ENCODE peak calls at places on chromosomes 4 and X, in seven cellular contexts. C, R, O, J, W, T and P are unnamed samples.

GRCh38 chrX:102129473-102129872 is 4.0 kb downstream of the TCEAL2 start:
- DNase-seq in T (peak), W (no peak), C (no peak), J (no peak), O (no peak), R (no peak), P (peak)

GRCh38 chrX:122703762-122704161 is 480.3 kb upstream of the GRIA3 start:
- DNase-seq in O (no peak), R (no peak), W (no peak), T (no peak), J (no peak), C (no peak), P (no peak)

GRCh38 chr4:82797591-82798081 is 960 bp downstream of the SCD5 start:
- DNase-seq in J (no peak), O (no peak), C (no peak), T (peak), W (no peak), R (no peak), P (no peak)

GRCh38 chr4:182604953-182605352 is 312.2 kb downstream of the DCTD start:
- DNase-seq in C (no peak), W (no peak), T (no peak), R (no peak), O (no peak), J (no peak), P (no peak)

GRCh38 chrX:44972132-44972531 is 99.1 kb downstream of the KDM6A start:
- DNase-seq in T (no peak), C (no peak), J (no peak), O (no peak), W (no peak), R (no peak), P (peak)

GRCh38 chrX:134144231-134144630 is 92.8 kb upstream of the CCDC160 start:
- DNase-seq in O (no peak), C (no peak), R (no peak), J (no peak), W (no peak), T (peak), P (peak)

GRCh38 chr4:57090099-57090498 is 20.1 kb downstream of the IGFBP7 start:
- DNase-seq in T (peak), O (no peak), C (no peak), R (no peak), J (no peak), W (no peak), P (no peak)

GRCh38 chr4:186203391-186203802 is 12.0 kb downstream of the CYP4V2 start:
- DNase-seq in C (no peak), W (peak), J (no peak), T (no peak), O (no peak), R (no peak), P (no peak)

GRCh38 chr4:66558651-66559050 is 888.4 kb upstream of the EPHA5 start:
- DNase-seq in C (no peak), R (no peak), J (no peak), O (no peak), T (no peak), W (no peak), P (no peak)

GRCh38 chrX:154519389-154519788 is 3.4 kb upstream of the FAM3A start:
- DNase-seq in C (no peak), J (no peak), W (no peak), O (no peak), T (no peak), R (no peak), P (peak)

GRCh38 chr4:110970642-110971041 is 347.8 kb upstream of the PITX2 start:
- DNase-seq in T (peak), O (no peak), C (no peak), J (no peak), R (no peak), W (peak), P (peak)

GRCh38 chr4:7761720-7762119 is 177.9 kb downstream of the AFAP1 start:
- DNase-seq in W (peak), R (no peak), O (peak), C (peak), T (peak), J (peak), P (peak)

GRCh38 chr4:19806865-19807264 is 444.8 kb upstream of the SLIT2 start:
- DNase-seq in O (no peak), R (no peak), J (no peak), C (no peak), T (no peak), W (no peak), P (no peak)

GRCh38 chrX:103329991-103330390 is at the start of gene TCEAL7:
- DNase-seq in T (no peak), W (no peak), O (no peak), J (peak), C (no peak), R (no peak), P (no peak)

GRCh38 chr4:153418114-153418513 is 48.0 kb upstream of the TMEM131L start:
- DNase-seq in T (peak), R (no peak), O (no peak), J (no peak), W (no peak), C (no peak), P (no peak)

GRCh38 chrX:96424007-96424406 is 260.6 kb upstream of the DIAPH2 start:
- DNase-seq in O (no peak), T (peak), R (no peak), W (no peak), J (no peak), C (no peak), P (no peak)

GRCh38 chr4:156976147-156976546 is 4.5 kb upstream of the PDGFC start:
- DNase-seq in R (no peak), O (no peak), T (no peak), C (no peak), W (no peak), J (no peak), P (no peak)

GRCh38 chr4:180766903-180767302 is 1476.3 kb upstream of the TENM3 start:
- DNase-seq in W (no peak), J (no peak), R (no peak), T (no peak), C (no peak), O (no peak), P (no peak)

DNA sequence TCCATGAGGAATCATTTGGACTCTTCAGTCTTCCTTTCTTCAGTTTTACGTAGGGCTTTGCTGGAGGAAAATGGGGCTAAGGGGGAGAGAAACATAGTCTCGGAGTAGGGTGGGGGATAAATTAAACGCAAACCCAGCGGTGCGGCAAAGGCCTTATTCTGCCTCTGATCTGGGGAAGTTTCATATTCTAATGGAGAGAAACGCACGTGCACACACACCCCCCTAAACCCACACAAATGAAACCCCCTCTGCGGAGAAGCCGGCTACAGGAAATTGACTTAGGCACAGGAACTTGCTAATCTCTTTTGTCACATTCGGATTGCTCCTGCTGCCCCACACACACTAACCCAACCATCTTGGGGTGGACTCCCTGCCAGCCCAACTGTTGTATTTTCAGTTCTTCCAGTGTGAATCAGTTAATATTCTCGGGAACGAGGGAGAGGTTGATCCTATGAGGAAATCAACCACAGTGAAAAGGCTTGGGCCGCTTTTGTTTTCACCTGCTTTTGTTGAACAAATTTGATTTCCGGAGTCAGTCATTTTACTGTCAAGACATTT is at the start of gene RHOH:
- DNase-seq in O (no peak), C (no peak), R (no peak), J (no peak), T (peak), W (no peak), P (peak)
- TF ChIP-seq POLR2A in O (no peak), C (no peak), R (no peak), J (no peak), T (peak), W (no peak), P (peak)

GRCh38 chrX:41779058-41779564 is 55.1 kb downstream of the GPR82 start:
- DNase-seq in O (no peak), T (no peak), J (no peak), C (no peak), W (no peak), R (no peak), P (no peak)

GRCh38 chrX:41779941-41780340 is 56.0 kb downstream of the GPR82 start:
- DNase-seq in T (no peak), O (no peak), R (no peak), C (no peak), J (no peak), W (no peak), P (no peak)

GRCh38 chrX:41785685-41786084 is 61.7 kb downstream of the GPR82 start:
- DNase-seq in T (no peak), O (no peak), W (no peak), C (no peak), R (no peak), J (no peak), P (no peak)

DNA sequence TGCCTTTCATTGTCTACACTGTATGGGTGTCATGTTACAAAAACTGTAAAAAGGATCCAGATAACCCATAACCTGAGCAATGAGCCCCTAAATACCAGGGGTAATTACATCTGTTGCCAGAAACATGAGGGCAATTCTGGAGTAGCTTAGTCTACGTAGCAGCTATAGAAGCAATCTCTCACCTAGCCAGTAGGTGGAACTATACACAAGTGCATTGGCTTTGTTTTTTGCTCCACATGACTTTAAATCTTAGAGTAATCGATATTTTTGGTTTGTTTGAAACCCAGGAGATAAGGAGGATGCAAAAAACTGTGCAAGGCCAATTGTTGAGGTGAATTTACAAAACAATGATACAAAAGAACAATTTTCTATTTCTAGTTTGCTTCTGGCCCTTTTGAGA is 57.5 kb downstream of the GPR82 start:
- DNase-seq in W (no peak), T (peak), C (no peak), O (no peak), R (no peak), J (no peak), P (peak)
- TF ChIP-seq POLR2A in W (no peak), T (no peak), C (no peak), O (no peak), R (no peak), J (no peak), P (no peak)

GRCh38 chr4:89110541-89110985 is 770 bp upstream of the TIGD2 start:
- DNase-seq in R (no peak), W (no peak), O (no peak), T (no peak), J (no peak), C (no peak), P (no peak)
- TF ChIP-seq POLR2A in R (no peak), W (no peak), O (no peak), T (no peak), J (no peak), C (no peak), P (no peak)

GRCh38 chr4:105146286-105147219 is at the start of gene TET2:
- DNase-seq in O (peak), W (peak), J (peak), C (peak), R (peak), T (peak), P (peak)
- TF ChIP-seq POLR2A in O (peak), W (peak), J (peak), C (peak), R (peak), T (peak), P (peak)